ENCODE peak calls at places on chromosome 15, in nine cellular contexts. Y, Q, E, G, U, L, K, P and V are unnamed samples.

GRCh38 chr15:47383102-47383501 is 334.2 kb upstream of the SEMA6D start:
- DNase-seq in Y (no peak), Q (no peak), E (no peak), G (no peak), U (no peak), L (no peak), K (no peak), P (no peak), V (no peak)

GRCh38 chr15:68719676-68720075 is 101.0 kb downstream of the ANP32A start:
- DNase-seq in Y (no peak), Q (no peak), E (no peak), G (no peak), U (no peak), L (no peak), K (no peak), P (no peak), V (no peak)

GRCh38 chr15:33059184-33059583 is 135.3 kb downstream of the FMN1 start:
- DNase-seq in Y (peak; percentile 9), Q (peak; percentile 7), E (peak; percentile 15), G (no peak), U (peak; percentile 80), L (no peak), K (no peak), P (no peak), V (no peak)

GRCh38 chr15:95912728-95913127 is 417.8 kb upstream of the NR2F2 start:
- DNase-seq in Y (no peak), Q (no peak), E (no peak), G (no peak), U (no peak), L (no peak), K (no peak), P (no peak), V (no peak)

GRCh38 chr15:67188551-67189218 is 65.8 kb downstream of the AAGAB start:
- DNase-seq in Y (peak; percentile 77), Q (no peak), E (peak; percentile 84), G (peak; percentile 51), U (peak; percentile 90), L (no peak), K (no peak), P (no peak), V (peak; percentile 98)

GRCh38 chr15:45855907-45856579 is 221.2 kb downstream of the SQOR start:
- DNase-seq in Y (no peak), Q (no peak), E (no peak), G (no peak), U (no peak), L (peak; percentile 86), K (no peak), P (no peak), V (no peak)

GRCh38 chr15:40333922-40334492 is 6.7 kb downstream of the CCDC9B start:
- DNase-seq in Y (peak; percentile 92), Q (peak; percentile 98), E (no peak), G (peak; percentile 50), U (peak; percentile 86), L (no peak), K (no peak), P (peak; percentile 62), V (no peak)

GRCh38 chr15:80835338-80835737 is 56.2 kb downstream of the CEMIP start:
- DNase-seq in Y (no peak), Q (no peak), E (no peak), G (no peak), U (no peak), L (no peak), K (no peak), P (no peak), V (no peak)

GRCh38 chr15:32991544-32992192 is 202.8 kb downstream of the FMN1 start:
- DNase-seq in Y (no peak), Q (no peak), E (no peak), G (no peak), U (no peak), L (no peak), K (no peak), P (no peak), V (no peak)

GRCh38 chr15:46266691-46267090 is 631.9 kb downstream of the SQOR start:
- DNase-seq in Y (no peak), Q (no peak), E (no peak), G (no peak), U (no peak), L (no peak), K (peak; percentile 61), P (no peak), V (no peak)

GRCh38 chr15:48185527-48185926 is 5.9 kb upstream of the CTXN2 start:
- DNase-seq in Y (peak; percentile 6), Q (no peak), E (no peak), G (no peak), U (no peak), L (no peak), K (no peak), P (no peak), V (no peak)

GRCh38 chr15:39587291-39587909 is 6.5 kb downstream of the THBS1 start:
- DNase-seq in Y (peak; percentile 72), Q (peak; percentile 74), E (no peak), G (no peak), U (peak; percentile 47), L (no peak), K (no peak), P (no peak), V (peak; percentile 11)

GRCh38 chr15:69472575-69472974 is 20.0 kb downstream of the RPLP1 start:
- DNase-seq in Y (no peak), Q (no peak), E (no peak), G (no peak), U (no peak), L (no peak), K (no peak), P (no peak), V (no peak)

GRCh38 chr15:52466134-52466701 is 62.5 kb downstream of the MYO5A start:
- DNase-seq in Y (no peak), Q (no peak), E (no peak), G (peak; percentile 32), U (no peak), L (no peak), K (no peak), P (no peak), V (no peak)

GRCh38 chr15:79007066-79007465 is 62.2 kb upstream of the CTSH start:
- DNase-seq in Y (peak; percentile 74), Q (peak; percentile 41), E (no peak), G (peak; percentile 56), U (peak; percentile 50), L (no peak), K (no peak), P (peak; percentile 63), V (no peak)

GRCh38 chr15:40300367-40300766 is 7.4 kb downstream of the PLCB2 start:
- DNase-seq in Y (no peak), Q (no peak), E (no peak), G (no peak), U (no peak), L (no peak), K (no peak), P (no peak), V (no peak)

GRCh38 chr15:96418146-96418545 is 87.6 kb downstream of the NR2F2 start:
- DNase-seq in Y (no peak), Q (no peak), E (no peak), G (no peak), U (no peak), L (peak; percentile 21), K (no peak), P (no peak), V (no peak)

GRCh38 chr15:40367673-40368611 is 9.9 kb downstream of the DISP2 start:
- DNase-seq in Y (peak; percentile 90), Q (peak; percentile 85), E (peak; percentile 55), G (peak; percentile 89), U (peak; percentile 87), L (peak; percentile 66), K (peak; percentile 78), P (peak; percentile 88), V (peak; percentile 59)

GRCh38 chr15:76187151-76187550 is 124.1 kb downstream of the ETFA start:
- DNase-seq in Y (no peak), Q (no peak), E (no peak), G (no peak), U (no peak), L (no peak), K (no peak), P (no peak), V (no peak)

GRCh38 chr15:66931768-66932633 is 133.4 kb upstream of the SMAD3 start:
- DNase-seq in Y (peak; percentile 73), Q (peak; percentile 58), E (no peak), G (no peak), U (peak; percentile 63), L (no peak), K (no peak), P (no peak), V (peak; percentile 33)

GRCh38 chr15:88467935-88468528 is 524 bp downstream of the MRPS11 start:
- DNase-seq in Y (peak; percentile 21), Q (peak; percentile 39), E (no peak), G (no peak), U (peak; percentile 14), L (no peak), K (no peak), P (no peak), V (no peak)
- TF ChIP-seq CTCF in Y (peak; percentile 43), Q (peak; percentile 3), E (peak; percentile 52), G (no peak), U (peak; percentile 42), L (peak; percentile 22), K (no peak), P (no peak), V (peak; percentile 45)

GRCh38 chr15:56739964-56740640 is 6.8 kb upstream of the ZNF280D start:
- DNase-seq in Y (no peak), Q (no peak), E (no peak), G (no peak), U (no peak), L (no peak), K (no peak), P (no peak), V (no peak)
- H3K4me3 ChIP-seq in Y (no peak overlapping the region), Q (no peak overlapping the region), E (no peak overlapping the region), G (no peak overlapping the region), U (no peak overlapping the region), L (no peak overlapping the region), K (no peak overlapping the region), P (no peak overlapping the region), V (no peak overlapping the region)

GRCh38 chr15:90143176-90143655 is 40.9 kb upstream of the IDH2 start:
- DNase-seq in Y (peak; percentile 47), Q (peak; percentile 60), E (no peak), G (peak; percentile 58), U (peak; percentile 33), L (no peak), K (peak; percentile 15), P (peak; percentile 80), V (no peak)
- TF ChIP-seq CTCF in Y (peak; percentile 47), Q (peak; percentile 75), E (peak; percentile 64), G (peak; percentile 31), U (peak; percentile 54), L (peak; percentile 95), K (peak; percentile 46), P (peak; percentile 41), V (peak; percentile 74)

DNA sequence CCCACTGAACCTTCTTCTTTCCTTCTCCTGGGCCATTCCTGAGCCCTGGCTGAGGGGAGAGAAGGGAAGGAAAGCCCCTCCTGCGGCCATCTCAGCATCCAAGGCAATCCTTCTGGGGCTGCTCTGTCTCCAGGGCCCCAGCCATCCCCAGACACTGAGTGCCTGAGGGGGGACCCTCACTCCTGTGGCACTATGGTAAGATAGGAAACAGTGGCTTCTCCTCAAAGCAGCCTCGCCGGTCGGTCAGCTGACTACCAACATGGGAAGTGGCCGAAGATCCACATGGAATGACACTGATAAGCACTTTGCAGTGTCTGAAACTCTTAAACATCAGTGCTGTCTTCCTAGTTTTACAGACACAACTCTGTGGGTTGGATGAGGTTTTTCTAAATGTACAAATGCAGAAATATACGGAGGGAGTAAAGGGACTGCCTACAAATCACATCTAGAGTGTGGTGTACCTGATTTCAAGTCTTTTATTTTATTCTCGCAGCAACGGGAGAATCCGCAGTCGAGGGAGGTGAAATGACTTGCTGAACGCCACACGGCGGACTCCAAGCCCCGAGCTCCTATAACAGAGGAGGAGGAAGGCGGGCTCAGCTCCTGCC is 973 bp upstream of the ITPKA start:
- DNase-seq in Y (no peak), Q (no peak), E (no peak), G (no peak), U (no peak), L (no peak), K (no peak), P (no peak), V (no peak)
- H3K4me3 ChIP-seq in Y (peak overlapping the region; percentile 55), Q (peak overlapping the region; percentile 51), E (peak overlapping the region; percentile 59), G (peak overlapping the region; percentile 70), U (peak overlapping the region; percentile 51), L (peak overlapping the region; percentile 45), K (peak overlapping the region; percentile 69), P (no peak overlapping the region), V (peak overlapping the region; percentile 45)